ENCODE peak calls at places on chromosomes 6 and 20, in four cellular contexts. T is HepG2, V is GM12878, C is K562. R is an unnamed sample.

GRCh38 chr6:138824482-138825134 is 28.7 kb downstream of the ECT2L start:
- DNase-seq in T (peak), V (no peak), C (no peak), R (no peak)

GRCh38 chr20:50645253-50646068 is 45.9 kb downstream of the RIPOR3 start:
- DNase-seq in T (peak), V (no peak), C (no peak), R (peak)

GRCh38 chr6:36743032-36743431 is 45.4 kb downstream of the RAB44 start:
- DNase-seq in T (no peak), V (no peak), C (no peak), R (no peak)

GRCh38 chr6:125858427-125859320 is 67.9 kb downstream of the NCOA7 start:
- DNase-seq in T (peak), V (no peak), C (peak), R (peak)

GRCh38 chr6:125357515-125358256 is 55.9 kb upstream of the HDDC2 start:
- DNase-seq in T (no peak), V (no peak), C (no peak), R (no peak)

GRCh38 chr20:22807646-22808045 is 223.3 kb upstream of the FOXA2 start:
- DNase-seq in T (no peak), V (no peak), C (no peak), R (no peak)

GRCh38 chr20:25750765-25751696 is 54.4 kb upstream of the ZNF337 start:
- DNase-seq in T (peak), V (peak), C (peak), R (peak)

GRCh38 chr20:35947489-35947888 is 6.8 kb downstream of the SCAND1 start:
- DNase-seq in T (peak), V (no peak), C (no peak), R (peak)

GRCh38 chr20:25007491-25008305 is 15.1 kb upstream of the APMAP start:
- DNase-seq in T (no peak), V (no peak), C (no peak), R (no peak)

GRCh38 chr6:125268765-125269164 is 33.0 kb downstream of the HDDC2 start:
- DNase-seq in T (no peak), V (no peak), C (no peak), R (no peak)

GRCh38 chr20:41032243-41032642 is 3.6 kb downstream of the TOP1 start:
- DNase-seq in T (no peak), V (no peak), C (no peak), R (no peak)

GRCh38 chr6:29845405-29846006 is 17.9 kb downstream of the HLA-G start:
- DNase-seq in T (peak), V (peak), C (no peak), R (no peak)

GRCh38 chr20:5859611-5860010 is 90.7 kb downstream of the TRMT6 start:
- DNase-seq in T (no peak), V (no peak), C (no peak), R (no peak)

GRCh38 chr20:1174787-1175186 is 10.0 kb downstream of the TMEM74B start:
- DNase-seq in T (no peak), V (no peak), C (no peak), R (no peak)

GRCh38 chr6:120378582-120379220 is 955.6 kb downstream of the TBC1D32 start:
- DNase-seq in T (peak), V (no peak), C (peak), R (peak)

GRCh38 chr6:158031445-158032353 is 50.0 kb downstream of the SYNJ2 start:
- DNase-seq in T (no peak), V (no peak), C (peak), R (no peak)

GRCh38 chr6:75930954-75931689 is 141.3 kb downstream of the IMPG1 start:
- DNase-seq in T (no peak), V (no peak), C (no peak), R (no peak)

GRCh38 chr6:148972481-148972880 is 225.7 kb downstream of the UST start:
- DNase-seq in T (peak), V (no peak), C (peak), R (no peak)

GRCh38 chr20:25454153-25454900 is 46.9 kb downstream of the GINS1 start:
- DNase-seq in T (no peak), V (no peak), C (no peak), R (no peak)

GRCh38 chr20:57450419-57450818 is 59.2 kb downstream of the RBM38 start:
- DNase-seq in T (no peak), V (peak), C (peak), R (no peak)

GRCh38 chr6:2725999-2726567 is 24.6 kb downstream of the MYLK4 start:
- DNase-seq in T (no peak), V (peak), C (no peak), R (peak)
- TF ChIP-seq TARDBP in T (no peak), V (no peak), C (no peak), R (no peak)

GRCh38 chr6:112041535-112041934 is 12.4 kb upstream of the CCN6 start:
- DNase-seq in T (no peak), V (no peak), C (no peak), R (no peak)

GRCh38 chr6:112038756-112039430 is 15.0 kb upstream of the CCN6 start:
- DNase-seq in T (no peak), V (no peak), C (no peak), R (no peak)

GRCh38 chr6:112039431-112039770 is 14.5 kb upstream of the CCN6 start:
- DNase-seq in T (no peak), V (no peak), C (no peak), R (no peak)

GRCh38 chr6:112043032-112044007 is 10.6 kb upstream of the CCN6 start:
- DNase-seq in T (peak), V (peak), C (peak), R (peak)

GRCh38 chr6:112040933-112041332 is 13.0 kb upstream of the CCN6 start:
- DNase-seq in T (no peak), V (no peak), C (no peak), R (no peak)
- TF ChIP-seq BHLHE40 in T (no peak), V (no peak), C (no peak), R (no peak)

GRCh38 chr6:32668226-32668747 is 1.8 kb upstream of the HLA-DQB1 start:
- DNase-seq in T (peak), V (peak), C (no peak), R (peak)
- TF ChIP-seq TARDBP in T (no peak), V (no peak), C (no peak), R (no peak)

DNA sequence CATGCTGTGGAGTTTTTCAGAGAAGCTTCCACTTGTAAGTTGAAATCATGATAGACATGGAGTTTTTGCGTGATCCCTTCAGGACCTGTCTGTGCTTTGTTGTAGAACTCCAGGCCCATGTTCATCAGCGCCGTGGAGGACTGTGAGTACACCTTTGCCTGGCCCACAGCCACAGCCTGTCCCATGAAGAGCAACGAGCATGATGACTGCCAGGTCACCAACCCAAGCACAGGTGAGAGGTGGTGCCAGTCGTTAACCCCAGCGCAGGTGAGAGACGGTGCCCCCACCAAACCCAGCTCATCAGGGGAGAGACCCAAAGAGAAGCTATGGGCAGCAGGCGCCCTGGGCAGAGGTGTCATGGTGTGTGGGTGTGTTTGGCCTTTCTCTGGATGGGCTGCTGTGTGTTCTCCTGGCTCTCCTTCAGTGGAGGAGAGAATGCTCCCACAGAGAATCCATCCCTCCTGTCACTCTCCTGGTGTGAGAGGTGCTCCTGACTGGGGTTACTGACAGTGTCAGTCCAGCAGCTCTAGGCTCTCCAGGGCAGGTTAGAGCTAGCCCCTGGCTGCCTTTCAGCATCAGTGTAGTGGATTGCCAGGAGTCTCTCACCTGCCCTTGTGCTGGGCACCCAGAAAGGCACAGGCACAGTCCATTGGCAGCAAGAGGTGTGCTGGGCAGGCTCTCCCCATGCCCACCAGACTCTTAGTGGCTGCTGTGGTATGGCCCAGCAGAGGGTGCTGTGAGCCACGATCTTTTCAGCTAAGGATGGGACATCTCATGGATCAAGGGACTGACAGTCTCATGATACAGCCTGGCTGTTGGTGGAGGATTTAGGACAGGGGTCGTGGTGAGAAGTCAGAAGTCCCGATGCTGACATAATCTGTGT is 49.6 kb upstream of the SLC22A1 start:
- DNase-seq in T (no peak), V (no peak), C (no peak), R (no peak)
- TF ChIP-seq BHLHE40 in T (no peak), V (no peak), C (no peak), R (no peak)

GRCh38 chr6:68575765-68576439 is 59.2 kb upstream of the ADGRB3 start:
- DNase-seq in T (no peak), V (no peak), C (no peak), R (peak)
- TF ChIP-seq TARDBP in T (no peak), V (no peak), C (no peak), R (no peak)

GRCh38 chr20:45311589-45312211 is 3.6 kb upstream of the MATN4 start:
- DNase-seq in T (peak), V (no peak), C (peak), R (peak)
- TF ChIP-seq BHLHE40 in T (no peak), V (no peak), C (no peak), R (no peak)